ENCODE peak calls at places on chromosomes 12 and 14, in ten cellular contexts. F is A549; X is hypothalamus; A is cardiac fibroblast; S is iPS-NIHi11; T is GM12892; B is C1 segment of cervical spinal cord; O is ACHN; N is CD8-positive, alpha-beta memory T cell; H is skeletal muscle cell. E is an unnamed sample.

GRCh38 chr12:48279601-48280000 is 71.1 kb downstream of the ZNF641 start:
- DNase-seq in A (no peak), O (no peak), T (no peak), B (no peak), H (no peak), S (peak; percentile 24), X (no peak), F (no peak), N (no peak), E (no peak)

GRCh38 chr12:52672321-52672933 is 7.8 kb downstream of the KRT1 start:
- DNase-seq in F (peak; percentile 56), O (no peak), S (no peak), N (no peak), H (no peak), B (no peak), A (no peak), X (no peak), T (no peak), E (no peak)

GRCh38 chr14:77804592-77804991 is 4.7 kb downstream of the ADCK1 start:
- DNase-seq in S (peak; percentile 54), O (peak; percentile 47), B (no peak), N (no peak), T (no peak), H (no peak), A (peak; percentile 12), X (no peak), F (peak; percentile 49), E (no peak)

GRCh38 chr12:67873355-67873754 is 115.9 kb upstream of the IFNG-AS1 start:
- DNase-seq in X (no peak), O (no peak), H (no peak), F (no peak), B (no peak), A (no peak), N (no peak), T (no peak), S (no peak), E (no peak)

GRCh38 chr12:117975006-117975405 is 6.2 kb upstream of the KSR2 start:
- DNase-seq in A (no peak), O (no peak), B (no peak), X (no peak), H (no peak), N (no peak), S (no peak), T (no peak), F (no peak), E (no peak)

GRCh38 chr12:82627799-82628198 is 58.9 kb upstream of the TMTC2 start:
- DNase-seq in N (no peak), A (peak; percentile 54), T (no peak), F (peak; percentile 59), O (peak; percentile 76), B (no peak), S (peak; percentile 32), H (no peak), X (no peak), E (no peak)

GRCh38 chr14:60174352-60175254 is 9.4 kb upstream of the DHRS7 start:
- DNase-seq in B (no peak), A (no peak), F (no peak), O (no peak), X (no peak), T (no peak), N (no peak), H (no peak), S (no peak), E (no peak)

GRCh38 chr14:72061718-72062117 is 129.5 kb downstream of the RGS6 start:
- DNase-seq in S (no peak), A (no peak), N (no peak), X (no peak), O (no peak), T (no peak), H (no peak), B (no peak), F (no peak), E (no peak)

GRCh38 chr14:37270629-37271028 is 72.9 kb downstream of the MIPOL1 start:
- DNase-seq in H (no peak), O (no peak), N (no peak), X (no peak), B (no peak), F (no peak), A (no peak), S (no peak), T (no peak), E (no peak)

GRCh38 chr14:64676410-64677008 is 27.7 kb upstream of the PLEKHG3 start:
- DNase-seq in A (no peak), O (no peak), H (no peak), F (no peak), T (no peak), X (no peak), S (no peak), N (no peak), B (no peak), E (no peak)

GRCh38 chr14:40280652-40281051 is 848.4 kb upstream of the FBXO33 start:
- DNase-seq in N (no peak), F (no peak), X (no peak), B (no peak), S (no peak), O (no peak), A (no peak), T (no peak), H (no peak), E (no peak)

GRCh38 chr12:92199846-92200576 is 54.4 kb upstream of the BTG1 start:
- DNase-seq in H (peak; percentile 67), A (peak; percentile 50), O (no peak), B (no peak), X (no peak), F (no peak), S (no peak), N (no peak), T (no peak), E (no peak)

GRCh38 chr12:109910969-109911348 is 10.9 kb downstream of the TCHP start:
- DNase-seq in X (no peak), F (peak; percentile 83), T (no peak), H (no peak), A (peak; percentile 31), N (no peak), O (peak; percentile 61), S (peak; percentile 97), B (no peak), E (no peak)

GRCh38 chr12:124159655-124160054 is 135.2 kb upstream of the RFLNA start:
- DNase-seq in O (no peak), F (no peak), N (no peak), X (no peak), T (no peak), H (no peak), A (no peak), S (no peak), B (no peak), E (no peak)

GRCh38 chr14:104107101-104107581 is 21.6 kb downstream of the ASPG start:
- DNase-seq in A (no peak), O (no peak), N (no peak), F (no peak), S (no peak), B (no peak), X (no peak), H (no peak), T (no peak), E (no peak)

GRCh38 chr12:80838024-80838658 is 99.6 kb downstream of the LIN7A start:
- DNase-seq in H (no peak), F (no peak), B (no peak), S (no peak), X (no peak), T (no peak), O (no peak), N (no peak), A (no peak), E (no peak)

GRCh38 chr12:104750061-104750460 is 208.0 kb downstream of the SLC41A2 start:
- DNase-seq in X (no peak), A (peak; percentile 41), O (no peak), T (no peak), H (peak; percentile 17), B (no peak), N (no peak), S (no peak), F (no peak), E (no peak)

GRCh38 chr14:69500736-69501135 is 16.2 kb downstream of the PLEKHD1 start:
- DNase-seq in A (no peak), H (no peak), T (no peak), B (no peak), F (no peak), O (no peak), N (no peak), X (no peak), S (no peak), E (no peak)

GRCh38 chr12:128163096-128163495 is 103.9 kb upstream of the TMEM132C start:
- DNase-seq in S (no peak), O (no peak), A (no peak), N (no peak), F (no peak), B (no peak), X (no peak), T (no peak), H (no peak), E (no peak)

GRCh38 chr12:117836999-117837736 is 131.6 kb downstream of the KSR2 start:
- DNase-seq in X (peak; percentile 43), B (peak; percentile 80), O (peak; percentile 88), T (peak; percentile 48), N (peak; percentile 49), F (peak; percentile 84), S (peak; percentile 83), A (peak; percentile 73), H (peak; percentile 25), E (peak; percentile 57)

GRCh38 chr12:78181544-78182162 is 351.0 kb downstream of the NAV3 start:
- DNase-seq in A (peak; percentile 63), X (no peak), F (peak; percentile 65), T (no peak), N (no peak), H (no peak), O (peak; percentile 20), S (no peak), B (no peak), E (no peak)

GRCh38 chr14:49052516-49052915 is 533.7 kb downstream of the RPS29 start:
- DNase-seq in F (no peak), S (no peak), X (no peak), H (peak; percentile 28), A (no peak), N (no peak), T (no peak), O (peak; percentile 34), B (no peak), E (no peak)

GRCh38 chr14:67935371-67935770 is 115.8 kb downstream of the RAD51B start:
- DNase-seq in N (no peak), X (no peak), T (no peak), O (no peak), A (no peak), F (no peak), S (no peak), H (no peak), B (no peak), E (no peak)

GRCh38 chr14:83463500-83464098 is 1929.9 kb upstream of the SEL1L start:
- DNase-seq in H (no peak), B (peak; percentile 39), T (no peak), O (peak; percentile 56), X (no peak), F (peak; percentile 28), N (no peak), A (peak; percentile 73), S (peak; percentile 80), E (no peak)

GRCh38 chr12:94276725-94277124 is 128.3 kb downstream of the PLXNC1 start:
- DNase-seq in A (no peak), X (no peak), N (no peak), O (no peak), S (no peak), F (no peak), B (no peak), H (no peak), T (no peak), E (no peak)

GRCh38 chr14:88868558-88869159 is 44.2 kb downstream of the TTC8 start:
- DNase-seq in F (peak; percentile 23), T (no peak), S (no peak), B (no peak), N (peak; percentile 3), O (peak; percentile 20), H (no peak), A (peak; percentile 33), X (no peak), E (no peak)

GRCh38 chr12:24519759-24520158 is 429.1 kb downstream of the BCAT1 start:
- DNase-seq in S (no peak), T (no peak), O (no peak), F (no peak), B (no peak), H (no peak), X (no peak), N (no peak), A (no peak), E (no peak)

GRCh38 chr12:1918875-1919236 is 404 bp upstream of the CACNA2D4 start:
- DNase-seq in B (no peak), A (no peak), N (no peak), H (no peak), T (no peak), X (no peak), F (no peak), S (no peak), O (no peak), E (no peak)